ENCODE peak calls at places on chromosomes 7 and 10, in eight cellular contexts. One of them, this sample, is unnamed.

GRCh38 chr10:130196511-130197487 is 60.6 kb downstream of the GLRX3 start:
- DNase-seq in NCI-H510A treated with DMSO at 0.1 percent for 48 hours: no peak
- DNase-seq in GM12892: no peak
- DNase-seq in glutamatergic neuron: no peak
- DNase-seq in IMR-90: no peak
- DNase-seq in cerebellar cortex: no peak
- DNase-seq in brain microvascular endothelial cell: no peak
- DNase-seq in substantia nigra: no peak
- DNase-seq in this sample: no peak

GRCh38 chr10:48273741-48274140 is 755 bp downstream of the FRMPD2 start:
- DNase-seq in IMR-90: no peak
- DNase-seq in glutamatergic neuron: no peak
- DNase-seq in brain microvascular endothelial cell: no peak
- DNase-seq in NCI-H510A treated with DMSO at 0.1 percent for 48 hours: no peak
- DNase-seq in cerebellar cortex: no peak
- DNase-seq in substantia nigra: no peak
- DNase-seq in GM12892: no peak
- DNase-seq in this sample: no peak

GRCh38 chr7:94297397-94297838 is 97.3 kb upstream of the COL1A2 start:
- DNase-seq in IMR-90: peak; percentile 98
- DNase-seq in glutamatergic neuron: no peak
- DNase-seq in substantia nigra: no peak
- DNase-seq in cerebellar cortex: no peak
- DNase-seq in NCI-H510A treated with DMSO at 0.1 percent for 48 hours: no peak
- DNase-seq in brain microvascular endothelial cell: peak; percentile 94
- DNase-seq in GM12892: no peak
- DNase-seq in this sample: no peak

GRCh38 chr7:45938626-45939302 is 17.7 kb upstream of the IGFBP3 start:
- DNase-seq in brain microvascular endothelial cell: no peak
- DNase-seq in IMR-90: no peak
- DNase-seq in glutamatergic neuron: peak; percentile 45
- DNase-seq in NCI-H510A treated with DMSO at 0.1 percent for 48 hours: no peak
- DNase-seq in GM12892: no peak
- DNase-seq in substantia nigra: no peak
- DNase-seq in cerebellar cortex: no peak
- DNase-seq in this sample: no peak

GRCh38 chr7:34486371-34486770 is 171.6 kb upstream of the NPSR1 start:
- DNase-seq in NCI-H510A treated with DMSO at 0.1 percent for 48 hours: no peak
- DNase-seq in brain microvascular endothelial cell: no peak
- DNase-seq in substantia nigra: peak; percentile 4
- DNase-seq in glutamatergic neuron: no peak
- DNase-seq in IMR-90: no peak
- DNase-seq in GM12892: no peak
- DNase-seq in cerebellar cortex: peak; percentile 94
- DNase-seq in this sample: peak; percentile 39

GRCh38 chr7:116138202-116138801 is 72.0 kb upstream of the TES start:
- DNase-seq in cerebellar cortex: peak; percentile 56
- DNase-seq in substantia nigra: no peak
- DNase-seq in GM12892: no peak
- DNase-seq in brain microvascular endothelial cell: peak; percentile 59
- DNase-seq in glutamatergic neuron: no peak
- DNase-seq in NCI-H510A treated with DMSO at 0.1 percent for 48 hours: peak; percentile 39
- DNase-seq in IMR-90: peak; percentile 83
- DNase-seq in this sample: no peak

GRCh38 chr10:60123668-60124067 is 217.3 kb upstream of the CCDC6 start:
- DNase-seq in substantia nigra: no peak
- DNase-seq in NCI-H510A treated with DMSO at 0.1 percent for 48 hours: no peak
- DNase-seq in brain microvascular endothelial cell: no peak
- DNase-seq in glutamatergic neuron: no peak
- DNase-seq in cerebellar cortex: no peak
- DNase-seq in IMR-90: peak; percentile 2
- DNase-seq in GM12892: no peak
- DNase-seq in this sample: no peak

GRCh38 chr10:91103384-91104184 is 116.9 kb upstream of the PCGF5 start:
- DNase-seq in NCI-H510A treated with DMSO at 0.1 percent for 48 hours: peak; percentile 2
- DNase-seq in GM12892: no peak
- DNase-seq in IMR-90: no peak
- DNase-seq in cerebellar cortex: no peak
- DNase-seq in glutamatergic neuron: no peak
- DNase-seq in substantia nigra: no peak
- DNase-seq in brain microvascular endothelial cell: no peak
- DNase-seq in this sample: no peak

GRCh38 chr7:16905300-16906044 is 23.7 kb upstream of the AGR3 start:
- DNase-seq in cerebellar cortex: no peak
- DNase-seq in IMR-90: peak; percentile 77
- DNase-seq in brain microvascular endothelial cell: peak; percentile 61
- DNase-seq in substantia nigra: no peak
- DNase-seq in glutamatergic neuron: no peak
- DNase-seq in NCI-H510A treated with DMSO at 0.1 percent for 48 hours: no peak
- DNase-seq in GM12892: no peak
- DNase-seq in this sample: no peak

GRCh38 chr7:45177801-45178200 is 20.2 kb downstream of the RAMP3 start:
- DNase-seq in cerebellar cortex: no peak
- DNase-seq in glutamatergic neuron: no peak
- DNase-seq in brain microvascular endothelial cell: no peak
- DNase-seq in NCI-H510A treated with DMSO at 0.1 percent for 48 hours: no peak
- DNase-seq in GM12892: no peak
- DNase-seq in substantia nigra: no peak
- DNase-seq in IMR-90: no peak
- DNase-seq in this sample: no peak

GRCh38 chr7:130208511-130208910 is 851 bp downstream of the SSMEM1 start:
- DNase-seq in substantia nigra: no peak
- DNase-seq in brain microvascular endothelial cell: no peak
- DNase-seq in IMR-90: peak; percentile 33
- DNase-seq in NCI-H510A treated with DMSO at 0.1 percent for 48 hours: no peak
- DNase-seq in glutamatergic neuron: no peak
- DNase-seq in GM12892: no peak
- DNase-seq in cerebellar cortex: no peak
- DNase-seq in this sample: no peak

GRCh38 chr10:34446046-34446445 is 369.1 kb downstream of the PARD3 start:
- DNase-seq in IMR-90: no peak
- DNase-seq in GM12892: no peak
- DNase-seq in substantia nigra: no peak
- DNase-seq in brain microvascular endothelial cell: no peak
- DNase-seq in cerebellar cortex: no peak
- DNase-seq in NCI-H510A treated with DMSO at 0.1 percent for 48 hours: no peak
- DNase-seq in glutamatergic neuron: no peak
- DNase-seq in this sample: no peak

GRCh38 chr7:139634087-139634486 is 110.6 kb downstream of the CLEC2L start:
- DNase-seq in glutamatergic neuron: no peak
- DNase-seq in IMR-90: no peak
- DNase-seq in brain microvascular endothelial cell: no peak
- DNase-seq in cerebellar cortex: no peak
- DNase-seq in NCI-H510A treated with DMSO at 0.1 percent for 48 hours: no peak
- DNase-seq in substantia nigra: no peak
- DNase-seq in GM12892: no peak
- DNase-seq in this sample: peak; percentile 64

GRCh38 chr7:137978464-137979237 is 23.2 kb downstream of the CREB3L2 start:
- DNase-seq in substantia nigra: no peak
- DNase-seq in GM12892: no peak
- DNase-seq in glutamatergic neuron: no peak
- DNase-seq in IMR-90: peak; percentile 100
- DNase-seq in cerebellar cortex: no peak
- DNase-seq in brain microvascular endothelial cell: peak; percentile 97
- DNase-seq in NCI-H510A treated with DMSO at 0.1 percent for 48 hours: no peak
- DNase-seq in this sample: no peak

GRCh38 chr10:101602767-101603398 is 14.8 kb downstream of the DPCD start:
- DNase-seq in glutamatergic neuron: peak; percentile 94
- DNase-seq in substantia nigra: peak; percentile 63
- DNase-seq in NCI-H510A treated with DMSO at 0.1 percent for 48 hours: peak; percentile 60
- DNase-seq in brain microvascular endothelial cell: peak; percentile 60
- DNase-seq in cerebellar cortex: peak; percentile 93
- DNase-seq in IMR-90: peak; percentile 64
- DNase-seq in GM12892: peak; percentile 65
- DNase-seq in this sample: peak; percentile 80

GRCh38 chr10:62050941-62051433 is 149.5 kb downstream of the ARID5B start:
- DNase-seq in NCI-H510A treated with DMSO at 0.1 percent for 48 hours: no peak
- DNase-seq in GM12892: no peak
- DNase-seq in brain microvascular endothelial cell: peak; percentile 96
- DNase-seq in substantia nigra: no peak
- DNase-seq in IMR-90: peak; percentile 96
- DNase-seq in cerebellar cortex: no peak
- DNase-seq in glutamatergic neuron: no peak
- DNase-seq in this sample: no peak

GRCh38 chr10:100788027-100788900 is 42.9 kb downstream of the PAX2 start:
- DNase-seq in cerebellar cortex: no peak
- DNase-seq in IMR-90: no peak
- DNase-seq in NCI-H510A treated with DMSO at 0.1 percent for 48 hours: no peak
- DNase-seq in brain microvascular endothelial cell: no peak
- DNase-seq in substantia nigra: no peak
- DNase-seq in glutamatergic neuron: no peak
- DNase-seq in GM12892: no peak
- DNase-seq in this sample: no peak

GRCh38 chr7:93601363-93601762 is 26.8 kb upstream of the CALCR start:
- DNase-seq in GM12892: no peak
- DNase-seq in cerebellar cortex: peak; percentile 16
- DNase-seq in NCI-H510A treated with DMSO at 0.1 percent for 48 hours: no peak
- DNase-seq in brain microvascular endothelial cell: no peak
- DNase-seq in glutamatergic neuron: no peak
- DNase-seq in IMR-90: no peak
- DNase-seq in substantia nigra: no peak
- DNase-seq in this sample: no peak

This sample was measured in dorsolateral prefrontal cortex.